ENCODE peak calls at places on chromosomes 13 and 19, in five cellular contexts. G is erythroblast, R is fibroblast of pulmonary artery, S is NCI-H460, K is AG09319. Q is an unnamed sample.

GRCh38 chr13:75513271-75513670 is 24.4 kb downstream of the COMMD6 start:
- DNase-seq in G (no peak), R (no peak), S (no peak), K (no peak), Q (no peak)

GRCh38 chr19:35138305-35138799 is 272 bp upstream of the FXYD1 start:
- DNase-seq in G (no peak), K (no peak), S (no peak), R (no peak), Q (no peak)

GRCh38 chr19:33828266-33829075 is 31.8 kb downstream of the KCTD15 start:
- DNase-seq in K (no peak), R (no peak), S (no peak), G (no peak), Q (no peak)

GRCh38 chr19:52748336-52748950 is 13.6 kb upstream of the ZNF611 start:
- DNase-seq in S (peak; percentile 12), R (peak; percentile 61), K (peak; percentile 10), G (peak; percentile 51), Q (peak; percentile 72)

GRCh38 chr13:106033634-106034033 is 501.8 kb downstream of the EFNB2 start:
- DNase-seq in K (no peak), R (peak; percentile 84), S (no peak), G (no peak), Q (no peak)

GRCh38 chr19:56765107-56765506 is 75.4 kb downstream of the PEG3 start:
- DNase-seq in S (no peak), G (no peak), R (no peak), K (no peak), Q (no peak)

GRCh38 chr19:6509118-6509971 is 7.2 kb upstream of the TUBB4A start:
- DNase-seq in S (no peak), K (no peak), G (no peak), R (no peak), Q (no peak)

GRCh38 chr13:110454956-110455355 is 106.6 kb downstream of the RAB20 start:
- DNase-seq in R (no peak), S (no peak), K (no peak), G (no peak), Q (no peak)

GRCh38 chr13:43408274-43408673 is 378.5 kb downstream of the ENOX1 start:
- DNase-seq in S (no peak), K (no peak), G (no peak), R (no peak), Q (no peak)

GRCh38 chr19:10112037-10112751 is 701 bp downstream of the P2RY11 start:
- DNase-seq in G (no peak), S (no peak), R (no peak), K (no peak), Q (no peak)

GRCh38 chr13:101092985-101093384 is 323.3 kb downstream of the NALCN start:
- DNase-seq in R (no peak), S (no peak), K (no peak), G (no peak), Q (no peak)

GRCh38 chr19:16859626-16860025 is 29.2 kb upstream of the F2RL3 start:
- DNase-seq in K (no peak), G (no peak), R (no peak), S (no peak), Q (no peak)

GRCh38 chr19:47057328-47057727 is 8.9 kb upstream of the TMEM160 start:
- DNase-seq in R (peak; percentile 29), G (no peak), K (no peak), S (no peak), Q (no peak)

GRCh38 chr13:20547479-20547908 is 19.5 kb upstream of the IFT88 start:
- DNase-seq in R (no peak), S (no peak), K (no peak), G (no peak), Q (no peak)

GRCh38 chr19:34786236-34786635 is 13.2 kb upstream of the ZNF599 start:
- DNase-seq in S (no peak), K (no peak), R (no peak), G (no peak), Q (no peak)

GRCh38 chr19:1566392-1567115 is 1.6 kb downstream of the MEX3D start:
- DNase-seq in G (no peak), K (peak; percentile 58), S (peak; percentile 31), R (peak; percentile 82), Q (peak; percentile 89)

GRCh38 chr19:41261474-41262190 is 2.5 kb upstream of the HNRNPUL1 start:
- DNase-seq in G (no peak), K (no peak), S (no peak), R (no peak), Q (no peak)

GRCh38 chr19:15331419-15332310 is 674 bp downstream of the BRD4 start:
- DNase-seq in G (peak; percentile 76), R (peak; percentile 54), S (peak; percentile 26), K (no peak), Q (peak; percentile 55)

GRCh38 chr13:99687728-99688397 is 186.6 kb downstream of the TM9SF2 start:
- DNase-seq in R (no peak), S (no peak), G (no peak), K (no peak), Q (no peak)

GRCh38 chr19:46697142-46697960 is 19.6 kb downstream of the PRKD2 start:
- DNase-seq in R (peak; percentile 53), K (peak; percentile 50), S (peak; percentile 69), G (peak; percentile 93), Q (peak; percentile 75)

GRCh38 chr13:110853235-110853721 is 61.6 kb downstream of the ANKRD10 start:
- DNase-seq in G (no peak), K (no peak), R (no peak), S (no peak), Q (no peak)

GRCh38 chr13:109874921-109875454 is 88.6 kb upstream of the IRS2 start:
- DNase-seq in S (no peak), R (peak; percentile 65), G (no peak), K (peak; percentile 22), Q (no peak)

GRCh38 chr13:28652002-28652401 is 6.9 kb upstream of the POMP start:
- DNase-seq in R (no peak), G (no peak), K (no peak), S (no peak), Q (no peak)

GRCh38 chr19:2624537-2625091 is 77.9 kb downstream of the GNG7 start:
- DNase-seq in S (no peak), R (no peak), G (no peak), K (no peak), Q (no peak)

GRCh38 chr13:83943530-83944279 is 61.4 kb upstream of the SLITRK1 start:
- DNase-seq in S (peak; percentile 11), K (no peak), G (no peak), R (no peak), Q (no peak)

Q was measured in dermis blood vessel endothelial cell.